ENCODE peak calls at places on chromosomes 1 and 21, in ten cellular contexts. F is Caco-2, P is astrocyte of the spinal cord, L is progenitor cell of endocrine pancreas, U is heart right ventricle, Z is WTC11, M is lower lobe of right lung, D is PC-9, W is endothelial cell, A is K562. Q is an unnamed sample.
A peak's percentile ranks its signal among the peaks of the same experiment; 100 is the strongest.

GRCh38 chr1:190067592-190067991 is 410.1 kb downstream of the BRINP3 start:
- DNase-seq in U (no peak), L (no peak), D (no peak), F (no peak), A (no peak), M (no peak), W (no peak), Z (no peak), P (peak; percentile 72), Q (no peak)

GRCh38 chr1:167905671-167906070 is 8.3 kb downstream of the ADCY10 start:
- DNase-seq in F (no peak), U (no peak), W (no peak), P (no peak), L (no peak), Z (no peak), D (no peak), A (no peak), M (no peak), Q (no peak)

GRCh38 chr1:79497193-79497773 is 490.8 kb upstream of the ADGRL4 start:
- DNase-seq in P (peak; percentile 45), Z (peak; percentile 36), A (peak; percentile 12), L (peak; percentile 9), U (no peak), M (no peak), D (no peak), W (peak; percentile 47), F (no peak), Q (peak; percentile 65)

GRCh38 chr1:192913683-192914082 is 104.8 kb downstream of the RGS2 start:
- DNase-seq in L (no peak), W (no peak), F (no peak), A (no peak), P (no peak), M (no peak), U (no peak), D (no peak), Z (no peak), Q (no peak)

GRCh38 chr21:15775981-15776380 is 46.2 kb downstream of the USP25 start:
- DNase-seq in U (no peak), F (no peak), L (no peak), A (no peak), D (peak; percentile 47), P (peak; percentile 76), W (no peak), M (no peak), Z (no peak), Q (no peak)

GRCh38 chr1:113101588-113101987 is 28.6 kb downstream of the LRIG2 start:
- DNase-seq in D (no peak), A (no peak), L (no peak), W (no peak), Z (no peak), P (no peak), M (no peak), U (no peak), F (no peak), Q (no peak)

GRCh38 chr1:103160281-103160680 is 52.0 kb upstream of the COL11A1 start:
- DNase-seq in P (peak; percentile 38), D (no peak), A (no peak), M (no peak), W (no peak), L (no peak), U (no peak), F (no peak), Z (no peak), Q (peak; percentile 56)

GRCh38 chr1:228308628-228309547 is 97.7 kb downstream of the TRIM11 start:
- DNase-seq in Z (no peak), F (peak; percentile 29), D (no peak), M (no peak), A (peak; percentile 41), P (no peak), U (no peak), W (no peak), L (no peak), Q (no peak)

GRCh38 chr1:13775446-13775845 is 75.5 kb downstream of the PRDM2 start:
- DNase-seq in U (no peak), W (no peak), P (no peak), M (no peak), A (no peak), L (no peak), F (no peak), Z (no peak), D (no peak), Q (no peak)

GRCh38 chr1:115322631-115323030 is 15.4 kb downstream of the NGF start:
- DNase-seq in M (no peak), W (no peak), F (no peak), A (no peak), L (no peak), P (peak; percentile 58), Z (no peak), D (peak; percentile 70), U (no peak), Q (no peak)

DNA sequence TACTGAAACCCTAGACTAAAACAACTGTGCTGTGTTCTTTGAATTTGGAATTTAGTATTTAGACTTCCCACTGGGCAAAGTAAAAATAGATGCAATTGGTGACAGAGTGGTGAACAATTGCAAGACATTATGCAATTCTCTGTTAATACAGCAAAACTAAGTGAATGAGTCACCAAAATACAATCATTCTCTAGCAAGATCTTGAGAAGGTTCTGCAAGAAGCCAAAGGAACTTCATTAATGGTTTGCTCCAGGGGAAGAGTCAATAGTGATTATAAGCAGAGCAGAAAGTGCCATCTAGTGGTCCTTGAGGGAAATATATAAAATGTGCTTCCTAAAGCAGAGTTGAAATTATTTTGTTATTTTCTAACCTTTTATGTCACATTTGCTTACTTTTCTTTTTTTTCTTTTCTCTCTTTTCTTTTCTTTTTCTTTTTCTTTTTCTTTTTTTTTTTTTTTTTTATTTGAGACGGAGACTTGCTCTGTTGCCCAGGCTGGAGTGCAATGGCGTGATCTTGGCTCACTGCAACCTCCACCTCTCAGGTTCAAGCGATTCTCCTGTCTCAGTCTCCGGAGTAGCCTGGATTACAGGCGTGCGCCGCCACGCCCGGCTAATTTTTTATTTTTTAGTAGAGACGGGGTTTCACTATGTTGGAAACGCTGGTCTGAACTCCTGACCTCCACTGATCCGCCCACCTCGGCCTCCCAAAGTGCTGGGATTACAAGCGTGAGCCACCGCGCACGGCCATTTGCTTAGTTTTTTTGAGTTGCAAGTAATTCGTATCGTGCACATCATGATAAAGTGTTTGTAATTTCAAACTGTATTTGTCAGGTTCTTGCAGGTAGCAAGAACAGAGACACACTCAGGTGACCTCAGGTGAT is 99.2 kb downstream of the CTH start:
- DNase-seq in A (peak; percentile 64), F (no peak), P (peak; percentile 96), U (no peak), L (no peak), D (peak; percentile 95), Z (no peak), M (no peak), W (no peak), Q (peak; percentile 96)
- TF ChIP-seq CTCF in A (peak; percentile 54), F (peak; percentile 26), P (peak; percentile 60), U (peak; percentile 76), L (peak; percentile 80), D (peak; percentile 86), Z (peak; percentile 47), M (peak; percentile 67), W (peak; percentile 73), Q (peak; percentile 80)

GRCh38 chr1:111739222-111739983 is at the start of gene INKA2:
- DNase-seq in D (peak; percentile 84), P (peak; percentile 86), F (peak; percentile 90), A (peak; percentile 96), M (peak; percentile 92), U (peak; percentile 94), Z (peak; percentile 95), L (peak; percentile 72), W (peak; percentile 74), Q (peak; percentile 89)
- TF ChIP-seq CTCF in D (no peak), P (peak; percentile 8), F (no peak), A (no peak), M (no peak), U (no peak), Z (no peak), L (no peak), W (no peak), Q (no peak)

DNA sequence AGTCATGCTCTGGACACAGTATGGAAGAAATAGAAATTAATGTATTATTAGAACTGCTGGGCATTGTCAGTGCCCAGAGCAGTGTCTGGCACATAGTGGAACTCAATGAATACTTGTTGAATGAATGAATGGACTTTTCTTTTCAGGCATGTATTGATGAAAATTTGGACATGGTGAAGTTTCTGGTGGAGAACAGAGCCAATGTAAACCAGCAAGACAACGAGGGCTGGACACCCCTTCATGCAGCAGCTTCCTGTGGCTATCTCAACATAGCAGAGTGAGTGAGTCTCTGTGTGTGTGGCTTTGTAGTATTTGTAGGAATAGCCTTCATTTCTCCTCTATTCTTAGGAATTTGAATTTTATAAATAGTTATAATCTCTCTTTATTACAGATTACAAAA is 68.1 kb downstream of the PPP1R12B start:
- DNase-seq in M (no peak), A (no peak), W (no peak), L (no peak), U (no peak), Z (no peak), F (no peak), P (peak; percentile 56), D (no peak), Q (no peak)
- TF ChIP-seq CTCF in M (no peak), A (no peak), W (no peak), L (no peak), U (no peak), Z (no peak), F (no peak), P (no peak), D (no peak), Q (no peak)

GRCh38 chr1:185719021-185719420 is 15.2 kb upstream of the HMCN1 start:
- DNase-seq in A (no peak), P (peak; percentile 96), M (no peak), Z (peak; percentile 36), W (peak; percentile 24), F (no peak), L (no peak), D (no peak), U (peak; percentile 15), Q (peak; percentile 74)
- TF ChIP-seq CTCF in A (peak; percentile 17), P (peak; percentile 52), M (no peak), Z (no peak), W (peak; percentile 25), F (no peak), L (peak; percentile 13), D (no peak), U (peak; percentile 10), Q (peak; percentile 38)

DNA sequence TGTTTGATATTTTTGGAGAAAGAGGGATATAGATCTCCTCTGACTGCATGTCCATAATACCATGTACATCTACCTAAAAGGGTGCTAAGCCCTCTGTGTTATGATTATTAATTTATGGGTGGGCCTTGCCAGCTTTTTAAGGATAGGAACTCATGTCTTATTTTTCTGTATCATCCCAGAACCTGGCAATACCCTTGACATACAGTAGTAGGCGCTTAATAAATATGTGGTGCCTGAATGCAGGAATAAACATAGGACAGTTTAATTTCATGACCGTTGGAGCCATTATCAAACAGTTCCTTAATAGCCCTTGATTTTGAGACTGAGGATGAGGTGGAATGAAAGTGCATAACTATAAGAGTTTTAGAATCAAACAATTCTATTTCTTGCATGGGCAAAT is 12.5 kb upstream of the ATP6V1G3 start:
- DNase-seq in W (no peak), U (no peak), M (no peak), F (no peak), L (no peak), Z (no peak), A (no peak), D (no peak), P (no peak), Q (no peak)
- TF ChIP-seq CTCF in W (no peak), U (no peak), M (no peak), F (no peak), L (no peak), Z (no peak), A (no peak), D (no peak), P (no peak), Q (peak; percentile 28)

Q was measured in A673.